ENCODE peak calls at places on chromosomes 5 and 9, in ten cellular contexts. One of them, this sample, is unnamed.

GRCh38 chr5:28324174-28324573 is 1285.8 kb upstream of the CDH9 start:
- DNase-seq in upper lobe of left lung: no peak
- DNase-seq in IMR-90: no peak
- DNase-seq in A549: no peak
- DNase-seq in adrenal gland: no peak
- DNase-seq in Peyer's patch: no peak
- DNase-seq in testis: no peak
- DNase-seq in GM12891: no peak
- DNase-seq in erythroblast: no peak
- DNase-seq in lower leg skin: no peak
- DNase-seq in this sample: no peak

GRCh38 chr5:123298335-123299010 is 124.7 kb downstream of the CEP120 start:
- DNase-seq in erythroblast: no peak
- DNase-seq in IMR-90: no peak
- DNase-seq in Peyer's patch: no peak
- DNase-seq in lower leg skin: no peak
- DNase-seq in upper lobe of left lung: no peak
- DNase-seq in testis: no peak
- DNase-seq in adrenal gland: no peak
- DNase-seq in A549: no peak
- DNase-seq in GM12891: no peak
- DNase-seq in this sample: no peak

GRCh38 chr5:10337986-10338385 is 15.5 kb upstream of the MARCHF6 start:
- DNase-seq in Peyer's patch: no peak
- DNase-seq in adrenal gland: no peak
- DNase-seq in GM12891: no peak
- DNase-seq in lower leg skin: peak; percentile 59
- DNase-seq in A549: no peak
- DNase-seq in upper lobe of left lung: no peak
- DNase-seq in testis: no peak
- DNase-seq in IMR-90: no peak
- DNase-seq in erythroblast: no peak
- DNase-seq in this sample: no peak

GRCh38 chr5:66138572-66139116 is 5.5 kb upstream of the SREK1 start:
- DNase-seq in IMR-90: no peak
- DNase-seq in testis: no peak
- DNase-seq in Peyer's patch: no peak
- DNase-seq in erythroblast: no peak
- DNase-seq in A549: no peak
- DNase-seq in upper lobe of left lung: no peak
- DNase-seq in GM12891: no peak
- DNase-seq in lower leg skin: no peak
- DNase-seq in adrenal gland: no peak
- DNase-seq in this sample: no peak

GRCh38 chr9:15468113-15468512 is 42.7 kb downstream of the PSIP1 start:
- DNase-seq in erythroblast: no peak
- DNase-seq in testis: no peak
- DNase-seq in GM12891: no peak
- DNase-seq in Peyer's patch: no peak
- DNase-seq in lower leg skin: no peak
- DNase-seq in IMR-90: peak; percentile 10
- DNase-seq in A549: no peak
- DNase-seq in adrenal gland: no peak
- DNase-seq in upper lobe of left lung: no peak
- DNase-seq in this sample: no peak

GRCh38 chr5:58201922-58202648 is 257.8 kb downstream of the PLK2 start:
- DNase-seq in testis: no peak
- DNase-seq in upper lobe of left lung: no peak
- DNase-seq in adrenal gland: no peak
- DNase-seq in GM12891: no peak
- DNase-seq in IMR-90: no peak
- DNase-seq in lower leg skin: no peak
- DNase-seq in Peyer's patch: no peak
- DNase-seq in A549: no peak
- DNase-seq in erythroblast: no peak
- DNase-seq in this sample: no peak

GRCh38 chr9:63817622-63818518 is 1467.1 kb downstream of the FOXD4L5 start:
- DNase-seq in Peyer's patch: peak; percentile 84
- DNase-seq in A549: no peak
- DNase-seq in IMR-90: peak; percentile 8
- DNase-seq in testis: peak; percentile 48
- DNase-seq in adrenal gland: peak; percentile 49
- DNase-seq in erythroblast: no peak
- DNase-seq in lower leg skin: peak; percentile 96
- DNase-seq in upper lobe of left lung: peak; percentile 92
- DNase-seq in GM12891: peak; percentile 33
- DNase-seq in this sample: no peak

GRCh38 chr9:3441197-3441816 is 84.5 kb downstream of the RFX3 start:
- DNase-seq in GM12891: no peak
- DNase-seq in IMR-90: peak; percentile 77
- DNase-seq in Peyer's patch: peak; percentile 34
- DNase-seq in A549: peak; percentile 74
- DNase-seq in adrenal gland: peak; percentile 55
- DNase-seq in erythroblast: peak; percentile 63
- DNase-seq in lower leg skin: no peak
- DNase-seq in testis: peak; percentile 51
- DNase-seq in upper lobe of left lung: no peak
- DNase-seq in this sample: peak; percentile 3

GRCh38 chr9:112224401-112225289 is 49.5 kb upstream of the SUSD1 start:
- DNase-seq in erythroblast: peak; percentile 67
- DNase-seq in Peyer's patch: no peak
- DNase-seq in testis: no peak
- DNase-seq in adrenal gland: no peak
- DNase-seq in GM12891: no peak
- DNase-seq in A549: no peak
- DNase-seq in lower leg skin: no peak
- DNase-seq in upper lobe of left lung: no peak
- DNase-seq in IMR-90: peak; percentile 93
- DNase-seq in this sample: no peak

GRCh38 chr5:132394681-132395259 is 25.3 kb downstream of the SLC22A5 start:
- DNase-seq in testis: no peak
- DNase-seq in adrenal gland: no peak
- DNase-seq in A549: no peak
- DNase-seq in Peyer's patch: peak; percentile 43
- DNase-seq in lower leg skin: peak; percentile 52
- DNase-seq in upper lobe of left lung: no peak
- DNase-seq in erythroblast: no peak
- DNase-seq in GM12891: no peak
- DNase-seq in IMR-90: no peak
- DNase-seq in this sample: no peak

GRCh38 chr5:109558364-109558763 is 131.4 kb upstream of the MAN2A1 start:
- DNase-seq in upper lobe of left lung: no peak
- DNase-seq in A549: no peak
- DNase-seq in testis: no peak
- DNase-seq in Peyer's patch: no peak
- DNase-seq in adrenal gland: no peak
- DNase-seq in erythroblast: no peak
- DNase-seq in GM12891: no peak
- DNase-seq in IMR-90: no peak
- DNase-seq in lower leg skin: no peak
- DNase-seq in this sample: no peak

GRCh38 chr5:64210866-64211265 is 45.2 kb downstream of the RNF180 start:
- DNase-seq in A549: no peak
- DNase-seq in lower leg skin: no peak
- DNase-seq in upper lobe of left lung: no peak
- DNase-seq in IMR-90: peak; percentile 72
- DNase-seq in Peyer's patch: no peak
- DNase-seq in erythroblast: no peak
- DNase-seq in GM12891: no peak
- DNase-seq in testis: no peak
- DNase-seq in adrenal gland: peak; percentile 34
- DNase-seq in this sample: peak; percentile 1

GRCh38 chr9:109030426-109030825 is 17.1 kb upstream of the CTNNAL1 start:
- DNase-seq in adrenal gland: no peak
- DNase-seq in erythroblast: no peak
- DNase-seq in IMR-90: no peak
- DNase-seq in upper lobe of left lung: no peak
- DNase-seq in lower leg skin: no peak
- DNase-seq in GM12891: no peak
- DNase-seq in testis: no peak
- DNase-seq in Peyer's patch: no peak
- DNase-seq in A549: no peak
- DNase-seq in this sample: no peak

GRCh38 chr5:135934939-135935338 is 19.8 kb downstream of the LECT2 start:
- DNase-seq in lower leg skin: no peak
- DNase-seq in A549: no peak
- DNase-seq in adrenal gland: no peak
- DNase-seq in testis: no peak
- DNase-seq in Peyer's patch: no peak
- DNase-seq in IMR-90: peak; percentile 29
- DNase-seq in erythroblast: no peak
- DNase-seq in GM12891: no peak
- DNase-seq in upper lobe of left lung: no peak
- DNase-seq in this sample: no peak

GRCh38 chr9:127545196-127546124 is 66.6 kb upstream of the STXBP1 start:
- DNase-seq in testis: no peak
- DNase-seq in A549: peak; percentile 93
- DNase-seq in Peyer's patch: no peak
- DNase-seq in upper lobe of left lung: peak; percentile 90
- DNase-seq in adrenal gland: peak; percentile 68
- DNase-seq in GM12891: no peak
- DNase-seq in IMR-90: peak; percentile 56
- DNase-seq in erythroblast: no peak
- DNase-seq in lower leg skin: no peak
- DNase-seq in this sample: peak; percentile 93
- TF ChIP-seq POLR2A in testis: no peak
- TF ChIP-seq POLR2A in A549: no peak
- TF ChIP-seq POLR2A in Peyer's patch: no peak
- TF ChIP-seq POLR2A in upper lobe of left lung: peak; percentile 41
- TF ChIP-seq POLR2A in adrenal gland: no peak
- TF ChIP-seq POLR2A in GM12891: no peak
- TF ChIP-seq POLR2A in IMR-90: no peak
- TF ChIP-seq POLR2A in erythroblast: no peak
- TF ChIP-seq POLR2A in lower leg skin: no peak
- TF ChIP-seq POLR2A in this sample: no peak

GRCh38 chr5:95822408-95823240 is at the start of gene GLRX:
- DNase-seq in adrenal gland: peak; percentile 85
- DNase-seq in upper lobe of left lung: no peak
- DNase-seq in GM12891: no peak
- DNase-seq in A549: peak; percentile 81
- DNase-seq in erythroblast: peak; percentile 72
- DNase-seq in Peyer's patch: peak; percentile 87
- DNase-seq in IMR-90: peak; percentile 89
- DNase-seq in testis: peak; percentile 85
- DNase-seq in lower leg skin: peak; percentile 94
- DNase-seq in this sample: peak; percentile 56
- TF ChIP-seq POLR2A in adrenal gland: peak; percentile 79
- TF ChIP-seq POLR2A in upper lobe of left lung: peak; percentile 87
- TF ChIP-seq POLR2A in GM12891: peak; percentile 53
- TF ChIP-seq POLR2A in A549: peak; percentile 78
- TF ChIP-seq POLR2A in erythroblast: peak; percentile 68
- TF ChIP-seq POLR2A in Peyer's patch: peak; percentile 94
- TF ChIP-seq POLR2A in IMR-90: peak; percentile 80
- TF ChIP-seq POLR2A in testis: no peak
- TF ChIP-seq POLR2A in lower leg skin: no peak
- TF ChIP-seq POLR2A in this sample: no peak

DNA sequence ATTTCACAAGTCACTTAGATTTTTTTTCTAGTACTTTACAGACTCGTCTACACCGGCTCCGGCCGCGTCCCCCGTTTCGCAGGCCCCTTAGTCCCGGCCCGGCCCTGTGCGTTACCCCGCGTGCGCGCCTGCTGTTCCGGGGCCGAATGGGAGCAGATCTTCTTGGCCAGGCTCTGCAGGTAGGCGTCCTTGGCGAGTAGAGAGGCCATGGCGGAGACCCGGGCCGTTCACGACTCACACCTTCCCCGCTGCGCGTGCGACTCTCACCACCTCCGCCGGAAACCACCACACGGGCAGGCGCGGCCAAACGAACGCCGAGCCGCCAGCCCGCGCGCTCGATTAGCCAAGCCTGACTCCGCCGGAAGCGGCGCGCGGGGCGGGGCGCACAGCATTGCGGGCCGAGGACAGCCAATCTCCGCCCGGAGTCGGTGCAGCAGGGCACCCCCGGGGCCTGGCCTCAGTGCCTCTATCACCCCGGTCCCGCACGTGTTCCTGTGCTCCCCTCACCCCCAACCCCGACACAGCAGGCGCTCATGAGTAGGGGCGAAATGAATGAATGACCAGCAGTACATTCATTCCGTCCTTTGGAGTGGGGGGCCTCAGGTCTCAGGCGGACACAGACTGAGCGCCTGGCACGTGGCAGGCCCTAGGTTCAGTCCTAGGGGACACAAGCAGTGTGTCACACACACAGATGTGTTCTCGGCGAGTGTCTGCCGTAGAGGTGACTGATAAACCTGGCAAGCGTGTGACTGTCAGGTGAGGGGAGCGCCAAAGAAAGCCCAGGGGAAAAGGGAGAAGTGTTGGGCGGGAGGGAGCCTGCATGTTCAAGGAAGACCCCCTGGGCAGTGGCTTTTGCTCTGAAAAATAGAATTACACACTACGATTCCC is at the start of gene SURF6:
- DNase-seq in A549: peak; percentile 91
- DNase-seq in testis: peak; percentile 94
- DNase-seq in upper lobe of left lung: peak; percentile 99
- DNase-seq in erythroblast: peak; percentile 96
- DNase-seq in GM12891: peak; percentile 94
- DNase-seq in adrenal gland: peak; percentile 90
- DNase-seq in IMR-90: peak; percentile 81
- DNase-seq in Peyer's patch: peak; percentile 91
- DNase-seq in lower leg skin: peak; percentile 97
- DNase-seq in this sample: peak; percentile 93
- TF ChIP-seq POLR2A in A549: peak; percentile 78
- TF ChIP-seq POLR2A in testis: no peak
- TF ChIP-seq POLR2A in upper lobe of left lung: peak; percentile 74
- TF ChIP-seq POLR2A in erythroblast: peak; percentile 72
- TF ChIP-seq POLR2A in GM12891: peak; percentile 70
- TF ChIP-seq POLR2A in adrenal gland: peak; percentile 63
- TF ChIP-seq POLR2A in IMR-90: peak; percentile 38
- TF ChIP-seq POLR2A in Peyer's patch: peak; percentile 67
- TF ChIP-seq POLR2A in lower leg skin: no peak
- TF ChIP-seq POLR2A in this sample: peak; percentile 59

DNA sequence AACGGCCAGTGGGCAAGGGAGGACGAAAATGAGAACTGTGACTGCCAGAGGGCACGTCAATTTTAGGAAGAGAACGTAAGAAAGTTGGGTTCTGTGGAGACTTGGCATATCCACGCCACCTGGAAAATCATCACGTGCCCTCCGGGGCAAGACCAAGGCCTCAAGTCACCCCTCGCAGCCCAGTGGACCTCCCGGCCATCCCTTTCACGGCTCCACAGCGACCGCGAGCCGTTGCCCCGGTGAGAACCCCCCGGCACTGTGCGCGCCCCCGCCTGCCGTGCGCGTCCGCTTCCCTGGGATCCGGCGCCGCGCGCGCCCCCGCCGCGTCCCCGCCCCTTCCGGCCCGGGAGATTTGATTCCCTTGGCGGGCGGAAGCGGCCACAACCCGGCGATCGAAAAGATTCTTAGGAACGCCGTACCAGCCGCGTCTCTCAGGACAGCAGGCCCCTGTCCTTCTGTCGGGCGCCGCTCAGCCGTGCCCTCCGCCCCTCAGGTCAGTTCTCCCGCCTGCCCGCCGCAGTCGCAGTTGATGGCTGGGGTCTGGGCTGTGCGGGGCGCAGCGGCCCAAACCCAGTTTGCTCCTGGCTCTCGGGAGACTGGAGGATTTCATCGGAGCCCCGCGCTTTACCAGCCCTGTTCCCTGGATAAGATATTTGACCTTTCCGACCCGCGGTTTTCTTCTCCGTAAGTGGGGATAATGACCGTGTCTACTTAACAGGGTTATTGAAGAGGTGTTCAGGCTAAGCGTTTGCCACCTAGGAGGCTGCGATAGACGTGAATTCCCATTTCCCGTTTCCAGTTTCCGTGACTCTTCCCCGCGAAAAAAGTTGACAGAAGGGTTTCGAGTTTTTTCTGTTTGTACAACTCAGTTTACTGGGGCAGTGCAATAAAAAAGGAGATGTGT is at the start of gene MELK:
- DNase-seq in erythroblast: peak; percentile 88
- DNase-seq in IMR-90: peak; percentile 61
- DNase-seq in adrenal gland: peak; percentile 73
- DNase-seq in upper lobe of left lung: peak; percentile 98
- DNase-seq in testis: peak; percentile 89
- DNase-seq in A549: peak; percentile 82
- DNase-seq in Peyer's patch: peak; percentile 76
- DNase-seq in lower leg skin: peak; percentile 94
- DNase-seq in GM12891: peak; percentile 94
- DNase-seq in this sample: peak; percentile 63
- TF ChIP-seq POLR2A in erythroblast: peak; percentile 89
- TF ChIP-seq POLR2A in IMR-90: no peak
- TF ChIP-seq POLR2A in adrenal gland: peak; percentile 24
- TF ChIP-seq POLR2A in upper lobe of left lung: peak; percentile 58
- TF ChIP-seq POLR2A in testis: no peak
- TF ChIP-seq POLR2A in A549: peak; percentile 95
- TF ChIP-seq POLR2A in Peyer's patch: peak; percentile 13
- TF ChIP-seq POLR2A in lower leg skin: no peak
- TF ChIP-seq POLR2A in GM12891: peak; percentile 90
- TF ChIP-seq POLR2A in this sample: peak; percentile 47